ENCODE peak calls at places on chromosomes 13 and 19, in seven cellular contexts. J is IMR-90, M is H9, K is neuronal stem cell, G is H1, C is mesenchymal stem cell, R is mesendoderm. N is an unnamed sample. For H3K4me1, the result is how much of the 10 kb centered on the place peaks cover.

GRCh38 chr19:50835103-50835784 is 1.9 kb upstream of the KLK15 start:
- DNase-seq in J (no peak), M (no peak), K (no peak), G (no peak), C (peak), R (no peak), N (no peak)

GRCh38 chr19:29128203-29128602 is 84.7 kb downstream of the UQCRFS1 start:
- DNase-seq in J (no peak), M (no peak), K (no peak), G (no peak), C (no peak), R (no peak), N (no peak)

GRCh38 chr13:36329355-36329754 is 16.8 kb downstream of the SPART start:
- DNase-seq in J (peak), M (no peak), K (no peak), G (no peak), C (no peak), R (no peak), N (no peak)

GRCh38 chr13:31896427-31896826 is 135.1 kb upstream of the FRY start:
- DNase-seq in J (peak), M (no peak), K (no peak), G (no peak), C (peak), R (peak), N (no peak)

GRCh38 chr19:11324079-11324661 is 15.3 kb downstream of the RAB3D start:
- DNase-seq in J (peak), M (no peak), K (no peak), G (no peak), C (peak), R (no peak), N (peak)

GRCh38 chr13:107866007-107866665 is 349.2 kb downstream of the LIG4 start:
- DNase-seq in J (peak), M (peak), K (peak), G (no peak), C (peak), R (peak), N (no peak)

GRCh38 chr19:12596927-12597548 is 13.6 kb downstream of the ZNF490 start:
- DNase-seq in J (no peak), M (no peak), K (no peak), G (no peak), C (no peak), R (no peak), N (peak)

GRCh38 chr13:100102042-100102441 is 13.1 kb downstream of the PCCA start:
- DNase-seq in J (no peak), M (no peak), K (no peak), G (no peak), C (no peak), R (no peak), N (no peak)

GRCh38 chr13:38685974-38686571 is 804 bp upstream of the FREM2 start:
- DNase-seq in J (no peak), M (peak), K (peak), G (no peak), C (peak), R (peak), N (peak)

GRCh38 chr13:44309771-44310767 is 63.6 kb upstream of the SERP2 start:
- DNase-seq in J (no peak), M (no peak), K (no peak), G (no peak), C (no peak), R (no peak), N (no peak)

GRCh38 chr13:101190337-101190736 is 226.0 kb downstream of the NALCN start:
- DNase-seq in J (no peak), M (no peak), K (no peak), G (no peak), C (no peak), R (no peak), N (no peak)

GRCh38 chr13:94917814-94918213 is 205.5 kb upstream of the SOX21 start:
- DNase-seq in J (no peak), M (peak), K (no peak), G (peak), C (peak), R (peak), N (no peak)

GRCh38 chr13:41452462-41452861 is 4.9 kb upstream of the RGCC start:
- DNase-seq in J (no peak), M (no peak), K (no peak), G (no peak), C (no peak), R (no peak), N (no peak)

GRCh38 chr19:33971073-33971472 is 174.4 kb downstream of the KCTD15 start:
- DNase-seq in J (no peak), M (no peak), K (no peak), G (no peak), C (no peak), R (no peak), N (no peak)

GRCh38 chr13:99374994-99375805 is 68.0 kb upstream of the GPR183 start:
- DNase-seq in J (no peak), M (no peak), K (no peak), G (no peak), C (no peak), R (no peak), N (peak)

GRCh38 chr13:77516342-77516789 is 19.1 kb upstream of the SCEL start:
- DNase-seq in J (peak), M (no peak), K (no peak), G (no peak), C (peak), R (no peak), N (no peak)

GRCh38 chr19:17110599-17110966 is 35.0 kb downstream of the MYO9B start:
- DNase-seq in J (no peak), M (no peak), K (no peak), G (no peak), C (no peak), R (no peak), N (no peak)
- H3K4me1 ChIP-seq in J (under half), M (under half), K (under half), G (under half), C (under half), R (under half), N (under half)

DNA sequence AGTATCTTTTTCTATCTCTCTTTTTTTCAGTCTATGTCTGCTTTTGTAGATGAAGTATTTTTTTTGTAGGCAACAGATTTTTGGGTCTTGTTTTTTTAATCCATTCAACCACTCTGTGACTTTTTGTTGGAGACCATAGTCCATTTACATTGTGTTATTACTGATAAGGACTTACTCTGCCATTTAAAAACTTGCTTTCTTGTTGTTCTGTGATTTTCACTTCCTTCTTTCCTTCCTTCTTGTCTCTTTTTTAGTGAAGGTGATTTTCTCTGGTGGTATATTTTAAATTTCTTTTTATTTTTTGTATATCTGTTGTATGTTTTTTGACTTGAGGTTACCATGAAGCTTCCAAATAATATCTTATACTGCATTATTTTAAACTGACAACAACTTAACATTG is 79.5 kb downstream of the COG6 start:
- DNase-seq in J (no peak), M (no peak), K (no peak), G (no peak), C (no peak), R (no peak), N (no peak)
- H2BK120ac ChIP-seq in J (no peak), M (no peak), K (no peak), G (no peak), C (no peak), R (no peak), N (no peak)

GRCh38 chr19:38047641-38048040 is 140.6 kb downstream of the SIPA1L3 start:
- DNase-seq in J (no peak), M (no peak), K (no peak), G (no peak), C (no peak), R (no peak), N (no peak)
- H3K4me1 ChIP-seq in J (under half), M (under half), K (under half), G (under half), C (under half), R (under half), N (under half)

GRCh38 chr13:29803221-29803620 is 47.2 kb downstream of the UBL3 start:
- DNase-seq in J (no peak), M (no peak), K (no peak), G (no peak), C (no peak), R (no peak), N (no peak)
- H2BK120ac ChIP-seq in J (no peak), M (no peak), K (no peak), G (no peak), C (no peak), R (no peak), N (no peak)

DNA sequence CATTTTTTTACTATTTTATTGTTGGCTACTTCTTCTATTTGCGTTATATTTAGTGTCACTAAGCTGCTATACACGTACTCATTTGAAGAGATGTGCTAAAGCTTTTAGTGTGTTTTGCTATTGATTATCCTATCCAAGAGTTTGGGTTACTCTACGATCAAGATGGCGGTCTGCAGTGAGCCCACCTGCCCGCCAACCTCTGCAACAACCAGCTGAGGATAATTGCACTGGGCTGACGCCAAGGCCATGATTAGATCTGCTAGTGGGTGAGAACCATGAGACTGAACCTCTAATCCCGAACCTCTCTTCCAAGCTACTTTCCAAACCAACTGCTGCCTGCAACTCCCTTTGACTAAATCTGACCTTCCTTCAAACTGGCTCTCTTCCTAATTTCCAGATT is 1.8 kb downstream of the CPB2 start:
- DNase-seq in J (no peak), M (no peak), K (no peak), G (no peak), C (no peak), R (no peak), N (no peak)
- H3K4me1 ChIP-seq in J (under half), M (under half), K (under half), G (under half), C (under half), R (under half), N (under half)

GRCh38 chr19:7871530-7872305 is 2.5 kb downstream of the PRR36 start:
- DNase-seq in J (peak), M (peak), K (peak), G (peak), C (peak), R (peak), N (peak)

GRCh38 chr19:7871280-7871529 is 3.0 kb downstream of the PRR36 start:
- DNase-seq in J (no peak), M (no peak), K (no peak), G (no peak), C (no peak), R (peak), N (no peak)

GRCh38 chr19:7869453-7869909 is 4.7 kb downstream of the PRR36 start:
- DNase-seq in J (peak), M (peak), K (no peak), G (no peak), C (peak), R (peak), N (peak)

GRCh38 chr19:7869910-7870511 is 4.2 kb downstream of the PRR36 start:
- DNase-seq in J (peak), M (peak), K (peak), G (peak), C (peak), R (peak), N (peak)

GRCh38 chr19:7870571-7871279 is 3.5 kb downstream of the PRR36 start:
- DNase-seq in J (no peak), M (peak), K (peak), G (peak), C (peak), R (peak), N (peak)
- H2BK120ac ChIP-seq in J (no peak), M (no peak), K (no peak), G (no peak), C (no peak), R (no peak), N (no peak)

DNA sequence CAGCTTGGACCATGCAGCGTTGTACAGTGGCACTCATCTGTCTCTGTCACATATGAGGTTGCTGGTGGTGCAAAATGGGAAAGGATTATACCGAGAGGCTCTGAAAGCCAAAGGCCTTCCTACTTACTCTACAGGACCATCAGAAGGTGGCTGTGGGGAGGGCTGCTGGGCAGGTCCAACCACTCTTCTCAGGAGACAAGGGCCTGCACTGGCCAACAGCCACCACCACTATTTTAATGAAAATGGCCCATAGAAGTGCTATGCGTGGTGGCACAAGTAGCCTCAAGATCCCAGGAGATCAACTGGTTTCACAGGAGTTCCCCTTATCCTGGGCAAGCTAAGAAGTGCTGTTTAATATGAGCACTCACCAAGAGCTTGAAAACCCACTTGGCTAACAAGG is 52.3 kb downstream of the MRPL57 start:
- DNase-seq in J (no peak), M (no peak), K (no peak), G (no peak), C (no peak), R (no peak), N (no peak)
- H3K4me1 ChIP-seq in J (under half), M (under half), K (under half), G (under half), C (under half), R (under half), N (under half)